ENCODE peak calls at places on chromosomes 5 and 9, in four cellular contexts. One of them, this sample, is unnamed.

GRCh38 chr9:20683351-20684034 is 566 bp upstream of the FOCAD start:
- DNase-seq in amygdala: no peak
- DNase-seq in psoas muscle: peak; percentile 75
- DNase-seq in iPS-NIHi11: no peak
- DNase-seq in this sample: peak; percentile 34

GRCh38 chr5:88665750-88666215 is 217.2 kb downstream of the MEF2C start:
- DNase-seq in amygdala: peak; percentile 44
- DNase-seq in psoas muscle: no peak
- DNase-seq in iPS-NIHi11: no peak
- DNase-seq in this sample: peak; percentile 24

GRCh38 chr5:119435436-119436132 is 16.7 kb upstream of the HSD17B4 start:
- DNase-seq in iPS-NIHi11: peak; percentile 57
- DNase-seq in amygdala: no peak
- DNase-seq in psoas muscle: peak; percentile 35
- DNase-seq in this sample: no peak

GRCh38 chr5:163727028-163727427 is 221.6 kb downstream of the MAT2B start:
- DNase-seq in amygdala: no peak
- DNase-seq in iPS-NIHi11: no peak
- DNase-seq in psoas muscle: no peak
- DNase-seq in this sample: no peak

GRCh38 chr9:117354252-117354847 is 60.5 kb downstream of the ASTN2 start:
- DNase-seq in psoas muscle: no peak
- DNase-seq in iPS-NIHi11: peak; percentile 33
- DNase-seq in amygdala: no peak
- DNase-seq in this sample: no peak

GRCh38 chr9:25724424-25724823 is 46.2 kb upstream of the TUSC1 start:
- DNase-seq in psoas muscle: no peak
- DNase-seq in amygdala: no peak
- DNase-seq in iPS-NIHi11: no peak
- DNase-seq in this sample: no peak

GRCh38 chr9:33331411-33331891 is 41.1 kb downstream of the NFX1 start:
- DNase-seq in amygdala: no peak
- DNase-seq in psoas muscle: no peak
- DNase-seq in iPS-NIHi11: no peak
- DNase-seq in this sample: no peak

GRCh38 chr9:89539374-89539773 is 41.5 kb upstream of the SEMA4D start:
- DNase-seq in amygdala: no peak
- DNase-seq in iPS-NIHi11: no peak
- DNase-seq in psoas muscle: no peak
- DNase-seq in this sample: no peak

GRCh38 chr5:172584638-172585037 is 56.4 kb upstream of the NEURL1B start:
- DNase-seq in iPS-NIHi11: no peak
- DNase-seq in amygdala: no peak
- DNase-seq in psoas muscle: no peak
- DNase-seq in this sample: no peak

GRCh38 chr5:173919443-173919842 is 31.3 kb downstream of the CPEB4 start:
- DNase-seq in iPS-NIHi11: no peak
- DNase-seq in amygdala: no peak
- DNase-seq in psoas muscle: no peak
- DNase-seq in this sample: no peak

GRCh38 chr9:89541798-89542197 is 43.9 kb upstream of the SEMA4D start:
- DNase-seq in psoas muscle: no peak
- DNase-seq in amygdala: no peak
- DNase-seq in iPS-NIHi11: no peak
- DNase-seq in this sample: no peak

GRCh38 chr9:83327750-83328622 is 210.2 kb downstream of the FRMD3 start:
- DNase-seq in iPS-NIHi11: no peak
- DNase-seq in psoas muscle: no peak
- DNase-seq in amygdala: no peak
- DNase-seq in this sample: no peak

GRCh38 chr5:96733771-96734498 is 71.8 kb downstream of the CAST start:
- DNase-seq in amygdala: no peak
- DNase-seq in iPS-NIHi11: peak; percentile 55
- DNase-seq in psoas muscle: no peak
- DNase-seq in this sample: no peak

GRCh38 chr5:54311178-54311811 is 922 bp upstream of the ARL15 start:
- DNase-seq in amygdala: no peak
- DNase-seq in iPS-NIHi11: no peak
- DNase-seq in psoas muscle: no peak
- DNase-seq in this sample: no peak

GRCh38 chr9:115137511-115137910 is 19.6 kb upstream of the TNC start:
- DNase-seq in psoas muscle: no peak
- DNase-seq in iPS-NIHi11: no peak
- DNase-seq in amygdala: no peak
- DNase-seq in this sample: no peak

GRCh38 chr5:107968465-107968864 is 297.7 kb upstream of the EFNA5 start:
- DNase-seq in amygdala: no peak
- DNase-seq in psoas muscle: no peak
- DNase-seq in iPS-NIHi11: no peak
- DNase-seq in this sample: no peak